ENCODE peak calls at places on chromosomes 6 and 20, in ten cellular contexts. One of them, this sample, is unnamed.

GRCh38 chr6:21587925-21588811 is 5.4 kb upstream of the SOX4 start:
- DNase-seq in WTC11: peak
- DNase-seq in GM20000: peak
- DNase-seq in iris pigment epithelial cell: peak
- DNase-seq in left lobe of liver: peak
- DNase-seq in MV-4-11: peak
- DNase-seq in MCF 10A: peak
- DNase-seq in T-helper 2 cell: peak
- DNase-seq in aorta: peak
- DNase-seq in RCC 7860: no peak
- DNase-seq in this sample: no peak

GRCh38 chr6:53504438-53505030 is 40.4 kb downstream of the GCLC start:
- DNase-seq in T-helper 2 cell: no peak
- DNase-seq in RCC 7860: no peak
- DNase-seq in WTC11: no peak
- DNase-seq in MV-4-11: peak
- DNase-seq in iris pigment epithelial cell: no peak
- DNase-seq in MCF 10A: no peak
- DNase-seq in aorta: no peak
- DNase-seq in left lobe of liver: no peak
- DNase-seq in GM20000: no peak
- DNase-seq in this sample: no peak

GRCh38 chr20:16846011-16846410 is 97.9 kb downstream of the OTOR start:
- DNase-seq in left lobe of liver: no peak
- DNase-seq in T-helper 2 cell: no peak
- DNase-seq in MCF 10A: no peak
- DNase-seq in MV-4-11: no peak
- DNase-seq in GM20000: no peak
- DNase-seq in WTC11: no peak
- DNase-seq in iris pigment epithelial cell: no peak
- DNase-seq in aorta: no peak
- DNase-seq in RCC 7860: peak
- DNase-seq in this sample: no peak

GRCh38 chr6:117549606-117550005 is 52.7 kb downstream of the GOPC start:
- DNase-seq in WTC11: no peak
- DNase-seq in T-helper 2 cell: peak
- DNase-seq in iris pigment epithelial cell: no peak
- DNase-seq in RCC 7860: no peak
- DNase-seq in GM20000: no peak
- DNase-seq in MCF 10A: no peak
- DNase-seq in left lobe of liver: no peak
- DNase-seq in aorta: no peak
- DNase-seq in MV-4-11: peak
- DNase-seq in this sample: no peak

GRCh38 chr6:123821112-123821511 is 17.4 kb downstream of the NKAIN2 start:
- DNase-seq in RCC 7860: no peak
- DNase-seq in WTC11: no peak
- DNase-seq in left lobe of liver: no peak
- DNase-seq in GM20000: no peak
- DNase-seq in aorta: no peak
- DNase-seq in iris pigment epithelial cell: no peak
- DNase-seq in MCF 10A: no peak
- DNase-seq in T-helper 2 cell: no peak
- DNase-seq in MV-4-11: no peak
- DNase-seq in this sample: no peak

GRCh38 chr6:49556429-49556837 is 6.0 kb downstream of the C6orf141 start:
- DNase-seq in GM20000: no peak
- DNase-seq in RCC 7860: peak
- DNase-seq in iris pigment epithelial cell: peak
- DNase-seq in MV-4-11: no peak
- DNase-seq in aorta: no peak
- DNase-seq in T-helper 2 cell: no peak
- DNase-seq in WTC11: no peak
- DNase-seq in left lobe of liver: no peak
- DNase-seq in MCF 10A: peak
- DNase-seq in this sample: peak

GRCh38 chr6:139508023-139508422 is 133.6 kb upstream of the CITED2 start:
- DNase-seq in aorta: no peak
- DNase-seq in RCC 7860: no peak
- DNase-seq in MV-4-11: peak
- DNase-seq in MCF 10A: no peak
- DNase-seq in left lobe of liver: no peak
- DNase-seq in GM20000: no peak
- DNase-seq in iris pigment epithelial cell: peak
- DNase-seq in T-helper 2 cell: no peak
- DNase-seq in WTC11: no peak
- DNase-seq in this sample: no peak

GRCh38 chr6:44072959-44073611 is 54.2 kb downstream of the MRPL14 start:
- DNase-seq in aorta: peak
- DNase-seq in GM20000: peak
- DNase-seq in T-helper 2 cell: peak
- DNase-seq in MCF 10A: peak
- DNase-seq in RCC 7860: peak
- DNase-seq in left lobe of liver: peak
- DNase-seq in MV-4-11: no peak
- DNase-seq in iris pigment epithelial cell: peak
- DNase-seq in WTC11: peak
- DNase-seq in this sample: no peak

GRCh38 chr20:49559411-49560081 is 8.4 kb downstream of the PTGIS start:
- DNase-seq in T-helper 2 cell: no peak
- DNase-seq in GM20000: no peak
- DNase-seq in MCF 10A: peak
- DNase-seq in iris pigment epithelial cell: peak
- DNase-seq in RCC 7860: no peak
- DNase-seq in MV-4-11: peak
- DNase-seq in WTC11: no peak
- DNase-seq in aorta: no peak
- DNase-seq in left lobe of liver: no peak
- DNase-seq in this sample: no peak

GRCh38 chr6:121885399-121886152 is 450.1 kb downstream of the GJA1 start:
- DNase-seq in iris pigment epithelial cell: peak
- DNase-seq in RCC 7860: no peak
- DNase-seq in T-helper 2 cell: no peak
- DNase-seq in GM20000: no peak
- DNase-seq in WTC11: no peak
- DNase-seq in left lobe of liver: no peak
- DNase-seq in MV-4-11: peak
- DNase-seq in MCF 10A: no peak
- DNase-seq in aorta: no peak
- DNase-seq in this sample: no peak

GRCh38 chr6:139395371-139395770 is 20.9 kb upstream of the CITED2 start:
- DNase-seq in GM20000: no peak
- DNase-seq in left lobe of liver: no peak
- DNase-seq in WTC11: no peak
- DNase-seq in iris pigment epithelial cell: no peak
- DNase-seq in MV-4-11: no peak
- DNase-seq in MCF 10A: no peak
- DNase-seq in RCC 7860: no peak
- DNase-seq in T-helper 2 cell: no peak
- DNase-seq in aorta: no peak
- DNase-seq in this sample: no peak

GRCh38 chr6:106370639-106371038 is 10.1 kb downstream of the CRYBG1 start:
- DNase-seq in GM20000: no peak
- DNase-seq in MV-4-11: no peak
- DNase-seq in aorta: no peak
- DNase-seq in RCC 7860: peak
- DNase-seq in WTC11: no peak
- DNase-seq in left lobe of liver: no peak
- DNase-seq in MCF 10A: peak
- DNase-seq in T-helper 2 cell: no peak
- DNase-seq in iris pigment epithelial cell: no peak
- DNase-seq in this sample: no peak

GRCh38 chr6:42813906-42814444 is 32.1 kb downstream of the BICRAL start:
- DNase-seq in MCF 10A: no peak
- DNase-seq in RCC 7860: no peak
- DNase-seq in GM20000: no peak
- DNase-seq in iris pigment epithelial cell: no peak
- DNase-seq in MV-4-11: no peak
- DNase-seq in aorta: no peak
- DNase-seq in T-helper 2 cell: no peak
- DNase-seq in WTC11: no peak
- DNase-seq in left lobe of liver: no peak
- DNase-seq in this sample: no peak

GRCh38 chr20:1824834-1825233 is 70.4 kb upstream of the SIRPA start:
- DNase-seq in iris pigment epithelial cell: peak
- DNase-seq in left lobe of liver: no peak
- DNase-seq in RCC 7860: no peak
- DNase-seq in MV-4-11: no peak
- DNase-seq in MCF 10A: no peak
- DNase-seq in aorta: no peak
- DNase-seq in GM20000: no peak
- DNase-seq in T-helper 2 cell: no peak
- DNase-seq in WTC11: no peak
- DNase-seq in this sample: no peak

GRCh38 chr20:40493071-40493470 is 196.0 kb downstream of the MAFB start:
- DNase-seq in MCF 10A: peak
- DNase-seq in MV-4-11: no peak
- DNase-seq in iris pigment epithelial cell: peak
- DNase-seq in aorta: peak
- DNase-seq in RCC 7860: no peak
- DNase-seq in T-helper 2 cell: no peak
- DNase-seq in WTC11: no peak
- DNase-seq in left lobe of liver: peak
- DNase-seq in GM20000: no peak
- DNase-seq in this sample: no peak

GRCh38 chr6:33312361-33313104 is 1.3 kb downstream of the TAPBP start:
- DNase-seq in WTC11: peak
- DNase-seq in left lobe of liver: peak
- DNase-seq in RCC 7860: peak
- DNase-seq in T-helper 2 cell: peak
- DNase-seq in aorta: peak
- DNase-seq in MCF 10A: peak
- DNase-seq in MV-4-11: peak
- DNase-seq in GM20000: peak
- DNase-seq in iris pigment epithelial cell: peak
- DNase-seq in this sample: peak

GRCh38 chr6:13859871-13860555 is 45.7 kb upstream of the MCUR1 start:
- DNase-seq in WTC11: peak
- DNase-seq in MV-4-11: no peak
- DNase-seq in GM20000: no peak
- DNase-seq in iris pigment epithelial cell: no peak
- DNase-seq in MCF 10A: no peak
- DNase-seq in aorta: no peak
- DNase-seq in T-helper 2 cell: no peak
- DNase-seq in left lobe of liver: no peak
- DNase-seq in RCC 7860: no peak
- DNase-seq in this sample: no peak

GRCh38 chr20:55880361-55880760 is 125.0 kb downstream of the CBLN4 start:
- DNase-seq in WTC11: no peak
- DNase-seq in iris pigment epithelial cell: no peak
- DNase-seq in MCF 10A: no peak
- DNase-seq in aorta: no peak
- DNase-seq in T-helper 2 cell: no peak
- DNase-seq in GM20000: no peak
- DNase-seq in MV-4-11: no peak
- DNase-seq in left lobe of liver: peak
- DNase-seq in RCC 7860: no peak
- DNase-seq in this sample: no peak

GRCh38 chr6:98834060-98835031 is at the start of gene POU3F2:
- DNase-seq in RCC 7860: peak
- DNase-seq in WTC11: peak
- DNase-seq in aorta: peak
- DNase-seq in T-helper 2 cell: peak
- DNase-seq in GM20000: peak
- DNase-seq in MV-4-11: no peak
- DNase-seq in left lobe of liver: no peak
- DNase-seq in MCF 10A: peak
- DNase-seq in iris pigment epithelial cell: peak
- DNase-seq in this sample: no peak

GRCh38 chr6:18148304-18149025 is 6.4 kb downstream of the TPMT start:
- DNase-seq in GM20000: no peak
- DNase-seq in WTC11: no peak
- DNase-seq in MCF 10A: peak
- DNase-seq in aorta: no peak
- DNase-seq in left lobe of liver: no peak
- DNase-seq in MV-4-11: peak
- DNase-seq in RCC 7860: peak
- DNase-seq in T-helper 2 cell: no peak
- DNase-seq in iris pigment epithelial cell: peak
- DNase-seq in this sample: no peak

GRCh38 chr6:75791881-75792280 is 42.8 kb downstream of the MYO6 start:
- DNase-seq in GM20000: no peak
- DNase-seq in WTC11: no peak
- DNase-seq in iris pigment epithelial cell: peak
- DNase-seq in left lobe of liver: no peak
- DNase-seq in MV-4-11: no peak
- DNase-seq in RCC 7860: no peak
- DNase-seq in T-helper 2 cell: no peak
- DNase-seq in MCF 10A: peak
- DNase-seq in aorta: no peak
- DNase-seq in this sample: no peak

GRCh38 chr20:63696311-63696627 is 183 bp upstream of the TNFRSF6B start:
- DNase-seq in WTC11: peak
- DNase-seq in MCF 10A: peak
- DNase-seq in GM20000: peak
- DNase-seq in iris pigment epithelial cell: peak
- DNase-seq in left lobe of liver: peak
- DNase-seq in aorta: peak
- DNase-seq in RCC 7860: no peak
- DNase-seq in T-helper 2 cell: no peak
- DNase-seq in MV-4-11: peak
- DNase-seq in this sample: no peak

GRCh38 chr6:1590580-1590979 is 19.1 kb upstream of the FOXC1 start:
- DNase-seq in WTC11: no peak
- DNase-seq in iris pigment epithelial cell: no peak
- DNase-seq in left lobe of liver: no peak
- DNase-seq in aorta: no peak
- DNase-seq in MV-4-11: no peak
- DNase-seq in RCC 7860: no peak
- DNase-seq in GM20000: no peak
- DNase-seq in MCF 10A: no peak
- DNase-seq in T-helper 2 cell: no peak
- DNase-seq in this sample: no peak

GRCh38 chr6:141452354-141452686 is 680.4 kb upstream of the GJE1 start:
- DNase-seq in aorta: no peak
- DNase-seq in MV-4-11: no peak
- DNase-seq in GM20000: no peak
- DNase-seq in WTC11: no peak
- DNase-seq in MCF 10A: no peak
- DNase-seq in iris pigment epithelial cell: no peak
- DNase-seq in RCC 7860: no peak
- DNase-seq in T-helper 2 cell: no peak
- DNase-seq in left lobe of liver: no peak
- DNase-seq in this sample: no peak